ENCODE peak calls at places on chromosomes 6 and 20, in four cellular contexts. B is IMR-90, O is K562, L is endothelial cell of umbilical vein. W is an unnamed sample. For H3K9me1, the result is how much of the 10 kb centered on the place peaks cover.

GRCh38 chr6:162778603-162779002 is 50.8 kb downstream of the PACRG start:
- DNase-seq in B (no peak), O (no peak), L (no peak), W (no peak)

GRCh38 chr6:37024665-37025337 is 19.3 kb downstream of the FGD2 start:
- DNase-seq in B (peak), O (no peak), L (no peak), W (peak)

GRCh38 chr6:46044876-46045617 is 29.4 kb upstream of the CLIC5 start:
- DNase-seq in B (peak), O (no peak), L (peak), W (no peak)

GRCh38 chr20:44069203-44069931 is 117.6 kb downstream of the JPH2 start:
- DNase-seq in B (no peak), O (no peak), L (no peak), W (no peak)

GRCh38 chr6:143675946-143676345 is 1.8 kb upstream of the PHACTR2 start:
- DNase-seq in B (peak), O (no peak), L (no peak), W (no peak)

GRCh38 chr20:59400666-59401065 is 100.3 kb downstream of the EDN3 start:
- DNase-seq in B (no peak), O (no peak), L (no peak), W (no peak)

GRCh38 chr6:34583461-34583860 is 27.3 kb upstream of the SPDEF start:
- DNase-seq in B (no peak), O (no peak), L (no peak), W (no peak)

GRCh38 chr6:132687306-132687705 is 26.5 kb downstream of the VNN1 start:
- DNase-seq in B (peak), O (no peak), L (peak), W (peak)

GRCh38 chr6:45791600-45792168 is 224.0 kb downstream of the CLIC5 start:
- DNase-seq in B (peak), O (no peak), L (no peak), W (no peak)

DNA sequence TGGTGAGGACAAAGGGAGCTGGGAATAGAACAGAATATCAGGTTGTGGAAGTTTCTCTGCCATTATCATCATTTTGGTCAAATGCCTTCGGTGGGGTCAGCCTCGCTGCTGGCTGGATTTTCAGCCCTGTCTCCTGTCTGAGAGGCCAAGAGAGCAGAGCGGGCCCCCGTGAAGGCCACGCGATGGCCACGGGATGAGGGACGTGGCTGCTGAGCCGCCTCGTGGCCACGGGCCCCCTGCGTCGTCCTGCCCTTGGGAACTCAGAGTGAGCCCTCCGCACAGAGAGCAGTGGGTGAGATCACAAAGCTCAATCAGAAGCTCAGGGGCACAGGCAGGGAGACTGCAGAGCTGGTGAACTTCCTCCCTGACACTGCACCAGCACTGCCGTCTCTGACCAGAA is 363.7 kb downstream of the CDH4 start:
- DNase-seq in B (no peak), O (no peak), L (no peak), W (no peak)
- H3K4me2 ChIP-seq in B (no peak), O (no peak), L (no peak), W (no peak)

DNA sequence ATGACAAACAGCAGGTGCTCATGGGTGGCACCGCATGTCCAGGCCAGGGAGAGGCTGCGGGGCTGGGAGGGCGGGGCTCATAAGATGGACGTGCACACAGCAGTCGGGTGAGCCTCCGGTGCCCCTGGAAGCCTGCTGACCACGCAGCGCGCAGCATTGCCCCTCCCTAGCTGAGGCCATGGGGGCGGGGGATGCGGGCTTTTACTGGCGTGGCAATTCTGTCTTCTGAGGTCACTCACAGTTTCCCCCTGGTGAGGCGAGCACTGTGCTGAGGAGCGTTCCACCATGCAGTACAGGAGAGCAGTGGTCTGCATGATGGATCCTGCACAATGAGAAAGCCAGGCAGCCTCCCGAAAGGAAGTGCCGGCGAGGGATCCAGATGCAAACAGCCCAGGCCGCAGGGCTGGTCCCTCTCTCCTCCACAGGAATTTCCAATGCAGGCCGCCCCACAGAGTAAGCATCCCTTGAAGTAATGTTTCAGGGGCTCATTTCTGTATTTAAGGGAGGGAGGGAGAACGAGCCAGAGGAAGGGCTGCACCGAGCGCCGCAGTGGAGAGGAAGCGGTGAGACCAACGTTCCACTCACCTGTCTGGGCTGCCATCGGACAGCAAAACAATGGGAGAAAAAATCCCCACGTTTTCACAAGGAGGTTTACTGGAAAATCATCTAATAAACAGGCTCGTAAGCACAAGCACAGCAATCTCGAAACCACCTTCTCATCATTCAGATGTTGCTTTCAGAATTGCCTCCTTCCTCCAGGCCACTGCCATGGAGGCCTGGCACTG is 56.0 kb downstream of the IRF4 start:
- DNase-seq in B (no peak), O (no peak), L (no peak), W (no peak)
- H3K9me1 ChIP-seq in B (under half), O (under half), L (under half), W (under half)

GRCh38 chr20:62368303-62368628 is 1.2 kb upstream of the LAMA5 start:
- DNase-seq in B (no peak), O (no peak), L (no peak), W (no peak)
- H3K27ac ChIP-seq in B (no peak), O (no peak), L (no peak), W (no peak)

DNA sequence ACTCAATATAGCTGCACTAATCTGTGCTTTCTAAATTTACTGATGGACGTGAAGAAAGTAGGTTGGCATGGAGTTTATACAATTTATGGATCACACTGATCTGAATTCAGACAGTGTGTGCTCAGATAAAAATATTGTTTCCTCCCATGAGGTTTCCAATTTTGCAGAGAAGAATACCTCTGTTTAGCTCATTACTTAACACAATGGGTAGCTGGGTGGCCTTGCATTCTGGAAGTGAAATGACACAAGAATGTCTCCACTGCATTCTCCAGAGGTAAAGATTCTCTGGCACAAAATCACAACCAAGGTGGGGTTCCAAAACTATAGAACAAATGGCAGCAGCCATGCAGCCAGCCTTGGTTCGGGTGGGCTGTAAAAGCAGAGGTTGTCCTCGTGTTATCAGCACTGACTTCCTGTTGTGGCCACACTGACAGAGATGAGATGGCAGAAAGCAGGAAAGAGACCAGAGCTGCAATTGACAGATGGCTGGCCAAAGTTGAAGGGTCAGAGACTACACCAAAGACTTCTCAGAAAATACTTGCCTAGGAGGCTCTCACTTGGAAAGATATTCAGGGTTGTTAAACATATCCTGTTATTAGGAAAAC is 50.2 kb downstream of the HDAC2 start:
- DNase-seq in B (no peak), O (peak), L (peak), W (no peak)
- H3K4me2 ChIP-seq in B (no peak), O (peak), L (peak), W (no peak)

DNA sequence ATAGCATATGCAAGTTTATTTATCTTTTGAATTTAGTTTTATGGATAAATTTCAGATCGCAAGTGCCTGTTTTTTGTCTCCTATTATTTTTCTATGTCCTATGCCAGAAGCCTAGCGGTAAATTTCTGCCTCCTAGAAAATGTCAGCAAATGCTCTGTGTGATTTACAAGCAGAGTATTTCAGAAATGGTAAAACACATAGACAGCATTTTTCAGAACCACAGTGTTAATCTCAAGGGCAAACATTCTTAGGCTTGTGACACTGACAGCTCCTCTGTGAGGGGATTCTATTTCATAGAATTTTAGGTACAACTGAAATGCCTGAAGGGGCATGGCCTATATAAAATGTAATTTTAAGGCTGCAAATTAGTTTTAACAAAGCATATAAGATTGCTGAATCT is 89.9 kb upstream of the PTCHD4 start:
- DNase-seq in B (no peak), O (no peak), L (no peak), W (no peak)
- H3K9me1 ChIP-seq in B (under half), O (under half), L (under half), W (under half)

DNA sequence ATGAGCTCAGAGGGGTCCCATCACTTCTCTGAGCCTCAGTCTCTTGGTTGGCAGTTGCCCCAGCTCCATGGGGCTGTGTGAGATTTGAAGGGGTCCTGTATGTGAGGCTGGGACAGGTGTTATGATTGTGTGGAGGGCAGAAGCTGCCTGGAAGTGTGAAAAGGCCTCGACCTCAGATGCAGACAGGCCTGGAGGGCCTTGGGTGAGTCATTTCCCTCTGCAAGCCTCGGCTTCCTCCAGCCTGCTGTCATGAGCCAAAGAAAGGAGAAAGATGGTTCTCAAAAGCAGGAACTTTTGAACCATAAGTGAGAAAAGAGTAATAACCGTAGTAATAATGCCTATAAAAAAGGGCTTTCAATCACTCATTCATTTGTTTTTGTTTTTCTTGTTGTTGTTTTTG is 37.5 kb downstream of the SNAI1 start:
- DNase-seq in B (peak), O (no peak), L (peak), W (no peak)
- H3K27ac ChIP-seq in B (no peak), O (no peak), L (peak), W (peak)